ENCODE peak calls at places on chromosome 1, in six cellular contexts. One of them, this sample, is unnamed.

GRCh38 chr1:53943490-53944043 is 1.9 kb downstream of the IFT25 start:
- DNase-seq in nucleus accumbens: no peak
- DNase-seq in NCI-H524: no peak
- DNase-seq in sciatic nerve: no peak
- DNase-seq in hepatocyte: no peak
- DNase-seq in ovary: no peak
- DNase-seq in this sample: no peak

GRCh38 chr1:24022611-24023359 is 42.7 kb upstream of the SRSF10 start:
- DNase-seq in sciatic nerve: peak
- DNase-seq in nucleus accumbens: no peak
- DNase-seq in ovary: no peak
- DNase-seq in hepatocyte: peak
- DNase-seq in NCI-H524: no peak
- DNase-seq in this sample: no peak

GRCh38 chr1:156467906-156468305 is 32.7 kb downstream of the MEF2D start:
- DNase-seq in sciatic nerve: no peak
- DNase-seq in nucleus accumbens: no peak
- DNase-seq in hepatocyte: no peak
- DNase-seq in ovary: no peak
- DNase-seq in NCI-H524: no peak
- DNase-seq in this sample: no peak

GRCh38 chr1:50329332-50329932 is 93.8 kb downstream of the DMRTA2 start:
- DNase-seq in ovary: no peak
- DNase-seq in NCI-H524: peak
- DNase-seq in sciatic nerve: no peak
- DNase-seq in hepatocyte: no peak
- DNase-seq in nucleus accumbens: no peak
- DNase-seq in this sample: no peak

GRCh38 chr1:170010443-170010842 is 64.1 kb downstream of the KIFAP3 start:
- DNase-seq in hepatocyte: peak
- DNase-seq in NCI-H524: peak
- DNase-seq in ovary: peak
- DNase-seq in sciatic nerve: peak
- DNase-seq in nucleus accumbens: no peak
- DNase-seq in this sample: no peak

GRCh38 chr1:152776361-152776760 is 1.4 kb downstream of the LCE1F start:
- DNase-seq in NCI-H524: no peak
- DNase-seq in sciatic nerve: no peak
- DNase-seq in nucleus accumbens: no peak
- DNase-seq in hepatocyte: no peak
- DNase-seq in ovary: no peak
- DNase-seq in this sample: no peak

GRCh38 chr1:36203554-36204346 is 20.5 kb upstream of the THRAP3 start:
- DNase-seq in sciatic nerve: no peak
- DNase-seq in hepatocyte: peak
- DNase-seq in nucleus accumbens: peak
- DNase-seq in NCI-H524: peak
- DNase-seq in ovary: peak
- DNase-seq in this sample: peak

GRCh38 chr1:78892251-78892650 is 114.3 kb downstream of the ADGRL4 start:
- DNase-seq in ovary: no peak
- DNase-seq in hepatocyte: no peak
- DNase-seq in nucleus accumbens: no peak
- DNase-seq in sciatic nerve: no peak
- DNase-seq in NCI-H524: no peak
- DNase-seq in this sample: no peak

This sample was measured in midbrain.